ENCODE peak calls at places on chromosomes 1 and 21, in four cellular contexts. One of them, this sample, is unnamed.

GRCh38 chr1:246416261-246416660 is 90.8 kb downstream of the SMYD3 start:
- DNase-seq in GM12878: no peak
- DNase-seq in HepG2: no peak
- DNase-seq in K562: no peak
- DNase-seq in this sample: no peak

GRCh38 chr1:230863449-230863848 is 4.9 kb downstream of the C1orf198 start:
- DNase-seq in HepG2: no peak
- DNase-seq in GM12878: no peak
- DNase-seq in K562: no peak
- DNase-seq in this sample: no peak

GRCh38 chr21:35422011-35422410 is 372.9 kb upstream of the RUNX1 start:
- DNase-seq in HepG2: no peak
- DNase-seq in GM12878: no peak
- DNase-seq in K562: no peak
- DNase-seq in this sample: no peak

GRCh38 chr1:245375789-245376188 is 221.0 kb downstream of the KIF26B start:
- DNase-seq in HepG2: no peak
- DNase-seq in GM12878: no peak
- DNase-seq in K562: no peak
- DNase-seq in this sample: no peak

GRCh38 chr1:221760895-221761294 is 19.0 kb upstream of the DUSP10 start:
- DNase-seq in HepG2: no peak
- DNase-seq in GM12878: no peak
- DNase-seq in K562: peak
- DNase-seq in this sample: no peak

GRCh38 chr1:156367386-156368156 is 1.4 kb upstream of the RHBG start:
- DNase-seq in HepG2: peak
- DNase-seq in GM12878: no peak
- DNase-seq in K562: no peak
- DNase-seq in this sample: no peak

GRCh38 chr1:174399211-174399610 is 48.6 kb upstream of the GPR52 start:
- DNase-seq in K562: no peak
- DNase-seq in GM12878: no peak
- DNase-seq in HepG2: no peak
- DNase-seq in this sample: no peak

GRCh38 chr1:201265771-201266170 is 17.5 kb upstream of the PKP1 start:
- DNase-seq in K562: no peak
- DNase-seq in HepG2: no peak
- DNase-seq in GM12878: no peak
- DNase-seq in this sample: peak

GRCh38 chr1:36355811-36356210 is 29.9 kb downstream of the STK40 start:
- DNase-seq in HepG2: no peak
- DNase-seq in GM12878: no peak
- DNase-seq in K562: no peak
- DNase-seq in this sample: no peak

GRCh38 chr1:202162049-202162417 is 1.6 kb upstream of the PTPN7 start:
- DNase-seq in GM12878: peak
- DNase-seq in K562: peak
- DNase-seq in HepG2: no peak
- DNase-seq in this sample: no peak

GRCh38 chr1:10637400-10637799 is 159.0 kb downstream of the CASZ1 start:
- DNase-seq in K562: no peak
- DNase-seq in HepG2: no peak
- DNase-seq in GM12878: no peak
- DNase-seq in this sample: no peak

GRCh38 chr1:56450004-56450666 is 129.2 kb downstream of the PLPP3 start:
- DNase-seq in K562: no peak
- DNase-seq in HepG2: peak
- DNase-seq in GM12878: no peak
- DNase-seq in this sample: no peak

GRCh38 chr1:118043624-118044023 is 114.1 kb downstream of the WDR3 start:
- DNase-seq in HepG2: no peak
- DNase-seq in K562: no peak
- DNase-seq in GM12878: no peak
- DNase-seq in this sample: no peak

GRCh38 chr1:175481126-175482071 is 262.0 kb downstream of the TNR start:
- DNase-seq in K562: peak
- DNase-seq in GM12878: no peak
- DNase-seq in HepG2: no peak
- DNase-seq in this sample: peak

GRCh38 chr1:175480343-175480827 is 263.0 kb downstream of the TNR start:
- DNase-seq in HepG2: no peak
- DNase-seq in GM12878: no peak
- DNase-seq in K562: no peak
- DNase-seq in this sample: no peak

GRCh38 chr1:175477248-175477647 is 266.1 kb downstream of the TNR start:
- DNase-seq in HepG2: no peak
- DNase-seq in K562: no peak
- DNase-seq in GM12878: no peak
- DNase-seq in this sample: no peak

GRCh38 chr1:175479521-175480342 is 263.7 kb downstream of the TNR start:
- DNase-seq in K562: no peak
- DNase-seq in HepG2: no peak
- DNase-seq in GM12878: no peak
- DNase-seq in this sample: no peak

GRCh38 chr1:175478203-175478602 is 265.2 kb downstream of the TNR start:
- DNase-seq in GM12878: no peak
- DNase-seq in HepG2: no peak
- DNase-seq in K562: no peak
- DNase-seq in this sample: no peak
- TF ChIP-seq CHD4 in GM12878: no peak
- TF ChIP-seq CHD4 in HepG2: no peak
- TF ChIP-seq CHD4 in K562: no peak
- TF ChIP-seq CHD4 in this sample: no peak

GRCh38 chr1:234611153-234611798 is 1.3 kb upstream of the IRF2BP2 start:
- DNase-seq in GM12878: peak
- DNase-seq in HepG2: peak
- DNase-seq in K562: peak
- DNase-seq in this sample: peak
- TF ChIP-seq CHD4 in GM12878: no peak
- TF ChIP-seq CHD4 in HepG2: peak
- TF ChIP-seq CHD4 in K562: no peak
- TF ChIP-seq CHD4 in this sample: no peak

GRCh38 chr1:153728305-153729066 is 636 bp downstream of the INTS3 start:
- DNase-seq in HepG2: peak
- DNase-seq in K562: peak
- DNase-seq in GM12878: no peak
- DNase-seq in this sample: peak
- TF ChIP-seq CHD4 in HepG2: no peak
- TF ChIP-seq CHD4 in K562: no peak
- TF ChIP-seq CHD4 in GM12878: no peak
- TF ChIP-seq CHD4 in this sample: no peak

DNA sequence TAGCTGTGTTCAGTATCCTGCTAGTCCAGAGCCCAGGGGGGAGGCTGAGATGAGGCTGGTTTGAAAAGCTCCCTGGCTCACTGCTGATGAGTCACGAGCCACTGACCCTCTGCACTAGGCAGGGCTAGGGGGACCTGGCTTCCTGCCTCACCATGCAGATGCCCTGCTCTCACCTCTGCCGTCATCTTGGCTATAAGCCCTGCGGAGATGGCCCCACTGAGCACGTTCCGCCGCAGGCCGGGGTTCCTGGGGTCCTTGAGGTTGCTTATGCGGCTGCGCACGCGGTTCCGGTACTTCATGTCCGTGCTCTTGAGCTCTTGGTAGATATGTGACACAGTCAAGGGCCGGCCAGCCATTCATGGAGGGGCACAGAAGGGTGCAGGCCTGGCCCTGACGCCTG is 24.1 kb upstream of the ZNF436 start:
- DNase-seq in HepG2: no peak
- DNase-seq in GM12878: no peak
- DNase-seq in K562: no peak
- DNase-seq in this sample: no peak
- TF ChIP-seq CHD4 in HepG2: no peak
- TF ChIP-seq CHD4 in GM12878: no peak
- TF ChIP-seq CHD4 in K562: no peak
- TF ChIP-seq CHD4 in this sample: no peak

GRCh38 chr1:58768971-58769808 is 14.7 kb downstream of the JUN start:
- DNase-seq in GM12878: no peak
- DNase-seq in HepG2: peak
- DNase-seq in K562: peak
- DNase-seq in this sample: peak
- TF ChIP-seq CHD4 in GM12878: no peak
- TF ChIP-seq CHD4 in HepG2: no peak
- TF ChIP-seq CHD4 in K562: no peak
- TF ChIP-seq CHD4 in this sample: no peak

GRCh38 chr1:178868700-178869099 is 2.2 kb downstream of the ANGPTL1 start:
- DNase-seq in K562: no peak
- DNase-seq in HepG2: no peak
- DNase-seq in GM12878: no peak
- DNase-seq in this sample: no peak

GRCh38 chr1:178870944-178871343 is at the start of gene ANGPTL1:
- DNase-seq in GM12878: no peak
- DNase-seq in HepG2: peak
- DNase-seq in K562: no peak
- DNase-seq in this sample: no peak

GRCh38 chr1:178867670-178868069 is 3.2 kb downstream of the ANGPTL1 start:
- DNase-seq in K562: no peak
- DNase-seq in GM12878: no peak
- DNase-seq in HepG2: no peak
- DNase-seq in this sample: no peak

GRCh38 chr1:178871551-178872320 is 859 bp upstream of the ANGPTL1 start:
- DNase-seq in K562: no peak
- DNase-seq in HepG2: peak
- DNase-seq in GM12878: no peak
- DNase-seq in this sample: no peak

DNA sequence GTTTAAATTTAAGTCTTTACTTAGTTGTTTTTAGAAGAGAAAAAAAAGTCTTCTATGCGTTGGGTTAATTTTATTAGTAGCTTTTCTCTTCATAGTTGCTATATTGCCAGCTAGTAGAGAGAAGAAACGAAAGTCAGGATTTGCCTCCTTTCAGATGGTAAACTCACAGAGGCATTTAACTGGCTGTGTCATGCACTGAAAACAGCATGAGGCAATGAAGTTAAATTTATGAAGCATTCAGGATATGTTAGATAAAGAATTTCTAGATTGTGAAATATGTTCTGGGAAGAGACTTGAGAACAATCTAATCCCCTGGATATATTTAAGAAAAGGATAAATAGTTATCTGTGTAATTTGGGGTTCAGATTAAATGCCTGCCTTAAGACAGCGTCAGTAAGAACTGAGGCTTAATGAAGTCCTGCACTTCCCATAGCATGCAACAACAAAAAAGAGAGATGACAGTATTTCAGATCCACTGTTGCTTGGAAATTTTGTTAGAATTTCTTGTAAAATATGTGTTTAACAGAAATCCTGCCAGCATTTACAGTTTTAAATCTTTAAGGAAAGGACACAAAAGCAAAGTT is 1.7 kb downstream of the ANGPTL1 start:
- DNase-seq in GM12878: no peak
- DNase-seq in HepG2: no peak
- DNase-seq in K562: no peak
- DNase-seq in this sample: no peak
- TF ChIP-seq CHD4 in GM12878: no peak
- TF ChIP-seq CHD4 in HepG2: no peak
- TF ChIP-seq CHD4 in K562: no peak
- TF ChIP-seq CHD4 in this sample: no peak

GRCh38 chr1:183096351-183096750 is 73.1 kb downstream of the LAMC1 start:
- DNase-seq in HepG2: no peak
- DNase-seq in K562: no peak
- DNase-seq in GM12878: no peak
- DNase-seq in this sample: no peak

GRCh38 chr1:183096889-183097288 is 73.7 kb downstream of the LAMC1 start:
- DNase-seq in GM12878: no peak
- DNase-seq in K562: no peak
- DNase-seq in HepG2: no peak
- DNase-seq in this sample: no peak

GRCh38 chr1:183100575-183100974 is 77.4 kb downstream of the LAMC1 start:
- DNase-seq in HepG2: no peak
- DNase-seq in K562: no peak
- DNase-seq in GM12878: no peak
- DNase-seq in this sample: no peak

GRCh38 chr1:183098349-183098748 is 75.1 kb downstream of the LAMC1 start:
- DNase-seq in GM12878: no peak
- DNase-seq in K562: no peak
- DNase-seq in HepG2: peak
- DNase-seq in this sample: no peak

DNA sequence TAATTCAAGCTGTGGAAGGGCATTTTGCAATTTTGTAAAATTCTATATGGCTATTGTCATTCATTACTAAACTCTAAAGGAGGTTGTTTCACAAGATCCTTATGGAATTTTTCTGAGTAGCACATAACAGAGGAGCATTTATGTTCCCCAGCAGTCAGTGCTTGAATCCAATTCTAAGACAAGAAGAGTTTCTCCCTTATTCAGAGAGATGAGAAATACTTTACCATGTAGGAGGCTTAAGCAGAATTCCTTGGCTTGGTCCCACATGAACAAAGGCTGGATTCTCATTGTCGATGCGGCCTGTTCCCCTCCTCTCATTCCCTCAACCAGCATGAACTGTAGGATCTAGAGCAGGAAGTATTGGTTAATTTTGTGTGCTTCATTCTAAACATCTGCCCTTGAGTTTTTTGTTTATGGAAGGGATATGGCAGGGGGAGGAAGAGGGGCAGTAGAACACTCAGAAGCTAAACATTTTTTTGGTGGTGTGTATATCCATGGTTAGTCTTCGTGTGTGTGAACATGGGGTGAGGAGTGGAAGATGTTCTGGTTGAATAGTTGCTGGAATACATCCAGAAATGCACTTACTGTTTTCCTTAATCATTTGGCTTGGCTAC is 74.3 kb downstream of the LAMC1 start:
- DNase-seq in GM12878: no peak
- DNase-seq in HepG2: no peak
- DNase-seq in K562: no peak
- DNase-seq in this sample: no peak
- TF ChIP-seq CHD4 in GM12878: no peak
- TF ChIP-seq CHD4 in HepG2: no peak
- TF ChIP-seq CHD4 in K562: no peak
- TF ChIP-seq CHD4 in this sample: no peak

DNA sequence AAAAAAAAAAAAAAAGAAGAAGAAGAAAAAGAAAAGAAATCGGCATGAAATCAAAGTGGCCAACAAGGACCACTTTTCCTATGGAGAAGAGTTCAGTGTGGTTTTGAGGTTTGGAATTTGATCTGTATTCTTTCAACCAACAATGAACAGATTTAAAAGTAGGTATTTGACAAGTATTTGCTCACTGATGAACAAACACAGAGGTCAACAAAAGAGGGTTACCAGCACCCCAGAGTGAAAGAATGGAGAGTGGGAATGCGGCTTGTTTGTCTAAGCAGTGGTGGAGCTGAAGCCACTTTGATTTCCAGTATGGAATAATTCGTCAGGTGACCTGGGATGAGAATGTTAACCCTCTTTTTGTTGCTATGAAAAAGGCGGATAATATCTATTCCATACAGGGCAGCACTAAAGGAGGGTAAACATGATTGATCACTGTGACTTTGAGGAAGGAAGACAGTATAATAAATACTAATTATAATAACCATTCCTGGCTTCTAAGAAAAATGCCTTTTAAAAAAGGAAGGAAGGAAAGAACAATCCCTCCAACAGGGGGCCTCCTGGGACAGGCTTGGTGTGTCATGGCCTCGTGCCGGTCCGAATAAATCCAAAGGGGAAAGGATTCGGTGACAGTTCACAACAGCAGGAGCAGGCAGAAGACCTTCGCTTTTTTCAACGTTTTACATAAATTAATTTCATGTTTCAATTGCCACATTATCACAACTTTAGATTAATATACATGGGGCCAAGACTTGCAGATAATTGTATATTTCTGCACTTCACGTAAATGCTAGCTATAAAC is 37.2 kb upstream of the SIM2 start:
- DNase-seq in GM12878: no peak
- DNase-seq in HepG2: peak
- DNase-seq in K562: peak
- DNase-seq in this sample: peak
- TF ChIP-seq CHD4 in GM12878: no peak
- TF ChIP-seq CHD4 in HepG2: no peak
- TF ChIP-seq CHD4 in K562: no peak
- TF ChIP-seq CHD4 in this sample: no peak